ENCODE peak calls at places on chromosome 15, in nine cellular contexts. U is stomach, F is tibial nerve, E is HepG2, L is K562, M is transverse colon, Z is SK-N-SH, P is A549, G is suprapubic skin. O is an unnamed sample.

GRCh38 chr15:60757831-60758570 is 279.1 kb upstream of the ICE2 start:
- DNase-seq in U (peak), F (no peak), E (peak), L (no peak), M (no peak), Z (no peak), P (no peak), G (no peak), O (no peak)

GRCh38 chr15:83380682-83381081 is 66.5 kb upstream of the SH3GL3 start:
- DNase-seq in U (no peak), F (no peak), E (peak), L (peak), M (peak), Z (peak), P (peak), G (no peak), O (no peak)

GRCh38 chr15:84594617-84595290 is 6.1 kb upstream of the ZSCAN2 start:
- DNase-seq in U (no peak), F (no peak), E (peak), L (no peak), M (no peak), Z (no peak), P (no peak), G (no peak), O (no peak)

GRCh38 chr15:63974036-63974435 is 72.2 kb downstream of the DAPK2 start:
- DNase-seq in U (no peak), F (no peak), E (no peak), L (no peak), M (no peak), Z (no peak), P (no peak), G (no peak), O (no peak)

GRCh38 chr15:96540283-96540682 is 209.8 kb downstream of the NR2F2 start:
- DNase-seq in U (no peak), F (no peak), E (no peak), L (no peak), M (no peak), Z (peak), P (no peak), G (no peak), O (no peak)

GRCh38 chr15:64746921-64747320 is 28.5 kb downstream of the RBPMS2 start:
- DNase-seq in U (no peak), F (no peak), E (no peak), L (no peak), M (no peak), Z (no peak), P (no peak), G (no peak), O (no peak)

GRCh38 chr15:51966192-51966591 is 5.4 kb downstream of the LEO1 start:
- DNase-seq in U (no peak), F (no peak), E (no peak), L (no peak), M (no peak), Z (no peak), P (no peak), G (no peak), O (no peak)

GRCh38 chr15:80609512-80609946 is 85.6 kb upstream of the ABHD17C start:
- DNase-seq in U (no peak), F (no peak), E (no peak), L (no peak), M (no peak), Z (no peak), P (no peak), G (no peak), O (no peak)

GRCh38 chr15:50051811-50052419 is 67.1 kb downstream of the ATP8B4 start:
- DNase-seq in U (no peak), F (peak), E (peak), L (peak), M (peak), Z (peak), P (peak), G (no peak), O (peak)

GRCh38 chr15:80605591-80606150 is 89.4 kb upstream of the ABHD17C start:
- DNase-seq in U (no peak), F (no peak), E (no peak), L (no peak), M (no peak), Z (no peak), P (no peak), G (no peak), O (no peak)

GRCh38 chr15:45140851-45141250 is 11.1 kb downstream of the DUOX1 start:
- DNase-seq in U (no peak), F (no peak), E (no peak), L (no peak), M (no peak), Z (no peak), P (no peak), G (no peak), O (no peak)

GRCh38 chr15:63374686-63375520 is 6.7 kb downstream of the CA12 start:
- DNase-seq in U (peak), F (no peak), E (no peak), L (no peak), M (no peak), Z (no peak), P (peak), G (peak), O (no peak)

GRCh38 chr15:96270581-96271172 is 59.8 kb upstream of the NR2F2 start:
- DNase-seq in U (no peak), F (no peak), E (peak), L (no peak), M (no peak), Z (no peak), P (peak), G (no peak), O (no peak)

GRCh38 chr15:90959894-90960293 is 5.2 kb downstream of the RCCD1 start:
- DNase-seq in U (no peak), F (no peak), E (no peak), L (no peak), M (no peak), Z (no peak), P (no peak), G (peak), O (no peak)

GRCh38 chr15:43911235-43911661 is 84.4 kb downstream of the WDR76 start:
- DNase-seq in U (no peak), F (no peak), E (no peak), L (no peak), M (no peak), Z (no peak), P (peak), G (peak), O (no peak)

GRCh38 chr15:71109130-71109529 is 6.1 kb upstream of the THSD4 start:
- DNase-seq in U (no peak), F (no peak), E (no peak), L (no peak), M (no peak), Z (no peak), P (no peak), G (no peak), O (no peak)

GRCh38 chr15:89197503-89197971 is 23.8 kb downstream of the RLBP1 start:
- DNase-seq in U (no peak), F (peak), E (peak), L (no peak), M (peak), Z (no peak), P (no peak), G (peak), O (no peak)

GRCh38 chr15:88388702-88389101 is 78.5 kb downstream of the MRPL46 start:
- DNase-seq in U (no peak), F (no peak), E (peak), L (no peak), M (no peak), Z (no peak), P (peak), G (no peak), O (no peak)

GRCh38 chr15:89740137-89740536 is 10.9 kb downstream of the MESP1 start:
- DNase-seq in U (peak), F (no peak), E (peak), L (peak), M (peak), Z (peak), P (peak), G (no peak), O (peak)

GRCh38 chr15:45458746-45459403 is 63.7 kb downstream of the SLC30A4 start:
- DNase-seq in U (peak), F (peak), E (peak), L (peak), M (peak), Z (peak), P (peak), G (peak), O (peak)

GRCh38 chr15:62833671-62834070 is 208.9 kb upstream of the TPM1 start:
- DNase-seq in U (no peak), F (no peak), E (no peak), L (no peak), M (no peak), Z (no peak), P (no peak), G (no peak), O (no peak)

GRCh38 chr15:30992465-30992864 is 1.0 kb upstream of the MTMR10 start:
- DNase-seq in U (no peak), F (no peak), E (peak), L (no peak), M (no peak), Z (no peak), P (peak), G (no peak), O (no peak)

GRCh38 chr15:25134546-25134945 is 179.8 kb downstream of the SNRPN start:
- DNase-seq in U (no peak), F (no peak), E (peak), L (no peak), M (no peak), Z (peak), P (no peak), G (no peak), O (no peak)

GRCh38 chr15:28106294-28107110 is 7.4 kb upstream of the OCA2 start:
- DNase-seq in U (no peak), F (no peak), E (no peak), L (no peak), M (no peak), Z (peak), P (peak), G (peak), O (no peak)

GRCh38 chr15:60095711-60096110 is 91.6 kb downstream of the FOXB1 start:
- DNase-seq in U (no peak), F (no peak), E (no peak), L (no peak), M (no peak), Z (no peak), P (no peak), G (no peak), O (no peak)

GRCh38 chr15:61256231-61256630 is 27.1 kb upstream of the RORA start:
- DNase-seq in U (no peak), F (no peak), E (no peak), L (no peak), M (no peak), Z (no peak), P (no peak), G (no peak), O (no peak)

GRCh38 chr15:76823303-76823702 is 81.8 kb downstream of the SCAPER start:
- DNase-seq in U (no peak), F (no peak), E (no peak), L (no peak), M (no peak), Z (no peak), P (no peak), G (no peak), O (no peak)

DNA sequence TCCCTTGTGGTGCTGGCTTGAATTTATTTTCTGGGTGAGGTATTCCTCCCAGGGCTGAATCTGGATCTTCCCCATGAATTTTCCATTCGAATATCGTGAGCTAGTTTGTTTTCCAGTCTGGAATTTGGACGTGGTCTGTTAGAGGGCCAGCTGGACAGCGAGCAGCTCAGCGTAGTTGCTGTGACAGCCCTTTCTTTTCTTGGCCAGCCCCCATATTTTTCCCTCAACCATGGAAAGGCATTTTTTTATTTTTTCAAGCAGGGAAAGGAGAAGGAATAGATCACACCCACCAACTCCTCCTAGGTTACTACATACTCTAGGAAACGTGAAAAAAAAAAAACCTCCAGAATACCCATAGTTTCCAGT is 152.0 kb downstream of the KLHL25 start:
- DNase-seq in U (no peak), F (no peak), E (no peak), L (no peak), M (peak), Z (no peak), P (no peak), G (peak), O (peak)
- TF ChIP-seq EP300 in U (no peak), F (no peak), E (no peak), L (no peak), M (no peak), Z (no peak), P (no peak), G (no peak), O (no peak)

DNA sequence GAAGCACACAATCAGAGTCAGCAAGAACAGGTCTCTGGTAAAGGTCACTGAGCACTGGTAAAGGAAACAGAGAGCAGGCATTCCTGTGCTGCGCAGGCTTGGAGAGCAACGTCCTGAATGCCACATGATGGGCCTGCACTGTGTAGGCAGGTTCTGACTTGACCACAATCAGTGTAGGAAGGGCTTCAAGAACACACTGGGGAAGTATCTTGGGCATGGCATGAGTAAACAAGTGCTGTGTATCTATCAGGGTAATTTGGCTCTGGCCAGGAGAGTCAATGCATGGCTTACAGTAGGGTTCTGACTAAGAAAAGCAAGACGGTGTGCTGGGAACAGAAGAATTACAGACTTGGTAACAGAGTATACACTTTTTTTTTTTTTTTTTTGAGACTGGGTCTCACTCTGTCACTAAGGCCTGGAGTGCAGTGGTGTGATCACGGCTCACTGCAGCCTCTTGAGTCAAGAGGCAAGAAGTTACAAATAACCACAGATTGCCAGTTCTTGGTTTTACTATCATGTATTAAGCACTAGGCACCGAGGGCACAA is 30.6 kb downstream of the TBC1D2B start:
- DNase-seq in U (peak), F (no peak), E (no peak), L (no peak), M (peak), Z (no peak), P (no peak), G (no peak), O (no peak)
- TF ChIP-seq EP300 in U (no peak), F (no peak), E (no peak), L (no peak), M (no peak), Z (no peak), P (no peak), G (no peak), O (no peak)

GRCh38 chr15:92810418-92811138 is 89.5 kb upstream of the CHD2 start:
- DNase-seq in U (no peak), F (peak), E (no peak), L (peak), M (peak), Z (no peak), P (peak), G (peak), O (peak)
- TF ChIP-seq EP300 in U (no peak), F (no peak), E (no peak), L (no peak), M (no peak), Z (no peak), P (no peak), G (no peak), O (no peak)

GRCh38 chr15:94456246-94456645 is 224.9 kb downstream of the MCTP2 start:
- DNase-seq in U (no peak), F (no peak), E (no peak), L (no peak), M (no peak), Z (no peak), P (no peak), G (no peak), O (no peak)

GRCh38 chr15:94453227-94453626 is 221.9 kb downstream of the MCTP2 start:
- DNase-seq in U (no peak), F (no peak), E (no peak), L (no peak), M (no peak), Z (no peak), P (no peak), G (no peak), O (no peak)

GRCh38 chr15:94455297-94455696 is 223.9 kb downstream of the MCTP2 start:
- DNase-seq in U (no peak), F (no peak), E (no peak), L (no peak), M (no peak), Z (no peak), P (no peak), G (no peak), O (no peak)

GRCh38 chr15:94446441-94446840 is 215.1 kb downstream of the MCTP2 start:
- DNase-seq in U (no peak), F (no peak), E (no peak), L (no peak), M (no peak), Z (no peak), P (no peak), G (no peak), O (no peak)

GRCh38 chr15:94451461-94451860 is 220.1 kb downstream of the MCTP2 start:
- DNase-seq in U (no peak), F (no peak), E (no peak), L (no peak), M (no peak), Z (no peak), P (no peak), G (no peak), O (no peak)
- TF ChIP-seq EP300 in U (no peak), F (no peak), E (no peak), L (no peak), M (no peak), Z (no peak), P (no peak), G (no peak), O (no peak)

GRCh38 chr15:29124581-29125381 is 144.8 kb downstream of the NSMCE3 start:
- DNase-seq in U (no peak), F (no peak), E (no peak), L (no peak), M (no peak), Z (no peak), P (no peak), G (no peak), O (no peak)

GRCh38 chr15:29126821-29127461 is 142.7 kb downstream of the NSMCE3 start:
- DNase-seq in U (no peak), F (no peak), E (no peak), L (peak), M (no peak), Z (peak), P (peak), G (no peak), O (no peak)

GRCh38 chr15:29127506-29128430 is 141.9 kb downstream of the NSMCE3 start:
- DNase-seq in U (no peak), F (no peak), E (no peak), L (no peak), M (no peak), Z (no peak), P (no peak), G (peak), O (no peak)

GRCh38 chr15:29125382-29126207 is 144.0 kb downstream of the NSMCE3 start:
- DNase-seq in U (no peak), F (no peak), E (no peak), L (no peak), M (no peak), Z (no peak), P (no peak), G (no peak), O (no peak)

DNA sequence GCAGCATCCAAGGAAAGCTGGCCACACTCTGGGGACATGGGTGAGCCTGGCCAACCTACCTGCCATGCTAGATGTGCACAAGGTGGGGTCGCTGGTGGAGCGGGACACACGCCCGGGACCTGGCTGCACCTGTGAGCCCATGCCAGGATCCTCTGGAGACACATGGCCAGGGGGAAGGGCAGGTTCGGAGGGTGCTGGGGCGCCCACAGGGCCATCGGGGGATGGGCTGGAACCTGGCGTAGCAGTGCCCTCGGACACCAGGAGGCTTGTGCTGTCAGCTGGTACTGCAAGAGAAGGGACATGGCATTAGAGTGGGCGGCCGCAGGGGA is 143.4 kb downstream of the NSMCE3 start:
- DNase-seq in U (no peak), F (no peak), E (no peak), L (no peak), M (no peak), Z (no peak), P (no peak), G (no peak), O (no peak)
- TF ChIP-seq EP300 in U (no peak), F (no peak), E (no peak), L (no peak), M (no peak), Z (no peak), P (no peak), G (no peak), O (no peak)

GRCh38 chr15:99307735-99308134 is 56.5 kb downstream of the LRRC28 start:
- DNase-seq in U (no peak), F (no peak), E (no peak), L (no peak), M (no peak), Z (no peak), P (no peak), G (no peak), O (no peak)
- TF ChIP-seq EP300 in U (no peak), F (no peak), E (no peak), L (no peak), M (no peak), Z (no peak), P (no peak), G (no peak), O (no peak)

GRCh38 chr15:69576035-69576526 is 123.5 kb downstream of the RPLP1 start:
- DNase-seq in U (peak), F (no peak), E (no peak), L (no peak), M (peak), Z (peak), P (peak), G (no peak), O (no peak)
- TF ChIP-seq EP300 in U (no peak), F (no peak), E (no peak), L (no peak), M (no peak), Z (no peak), P (no peak), G (no peak), O (no peak)

GRCh38 chr15:66768984-66769383 is 66.9 kb downstream of the SMAD6 start:
- DNase-seq in U (no peak), F (no peak), E (no peak), L (no peak), M (no peak), Z (no peak), P (no peak), G (no peak), O (no peak)

GRCh38 chr15:66772967-66773873 is 71.2 kb downstream of the SMAD6 start:
- DNase-seq in U (peak), F (no peak), E (peak), L (no peak), M (peak), Z (peak), P (no peak), G (no peak), O (no peak)

GRCh38 chr15:66771351-66771650 is 69.3 kb downstream of the SMAD6 start:
- DNase-seq in U (no peak), F (no peak), E (no peak), L (no peak), M (no peak), Z (no peak), P (no peak), G (no peak), O (no peak)

GRCh38 chr15:66772604-66772966 is 70.5 kb downstream of the SMAD6 start:
- DNase-seq in U (no peak), F (no peak), E (peak), L (no peak), M (no peak), Z (no peak), P (no peak), G (no peak), O (no peak)

GRCh38 chr15:66770518-66771350 is 68.7 kb downstream of the SMAD6 start:
- DNase-seq in U (no peak), F (no peak), E (peak), L (no peak), M (peak), Z (no peak), P (peak), G (no peak), O (no peak)
- TF ChIP-seq EP300 in U (no peak), F (no peak), E (no peak), L (no peak), M (no peak), Z (no peak), P (peak), G (no peak), O (no peak)